ENCODE peak calls at places on chromosomes 7 and 10, in six cellular contexts. One of them, this sample, is unnamed.

GRCh38 chr7:86914468-86915054 is 144.9 kb downstream of the ELAPOR2 start:
- DNase-seq in upper lobe of right lung: no peak
- DNase-seq in hepatocyte: peak
- DNase-seq in SK-N-SH: no peak
- DNase-seq in uterus: no peak
- DNase-seq in Peyer's patch: no peak
- DNase-seq in this sample: no peak

GRCh38 chr10:62239994-62240393 is 28.6 kb downstream of the RTKN2 start:
- DNase-seq in upper lobe of right lung: no peak
- DNase-seq in hepatocyte: no peak
- DNase-seq in SK-N-SH: no peak
- DNase-seq in uterus: no peak
- DNase-seq in Peyer's patch: no peak
- DNase-seq in this sample: no peak

GRCh38 chr10:77907900-77908717 is 18.4 kb downstream of the DLG5 start:
- DNase-seq in upper lobe of right lung: no peak
- DNase-seq in hepatocyte: no peak
- DNase-seq in SK-N-SH: no peak
- DNase-seq in uterus: no peak
- DNase-seq in Peyer's patch: no peak
- DNase-seq in this sample: no peak

GRCh38 chr10:105973252-105973877 is 1191.1 kb downstream of the SORCS1 start:
- DNase-seq in upper lobe of right lung: no peak
- DNase-seq in hepatocyte: no peak
- DNase-seq in SK-N-SH: peak
- DNase-seq in uterus: no peak
- DNase-seq in Peyer's patch: no peak
- DNase-seq in this sample: no peak

GRCh38 chr10:88343761-88344484 is 239.2 kb downstream of the RNLS start:
- DNase-seq in upper lobe of right lung: no peak
- DNase-seq in hepatocyte: no peak
- DNase-seq in SK-N-SH: peak
- DNase-seq in uterus: no peak
- DNase-seq in Peyer's patch: no peak
- DNase-seq in this sample: no peak

GRCh38 chr7:95501261-95501816 is 15.6 kb downstream of the ASB4 start:
- DNase-seq in upper lobe of right lung: no peak
- DNase-seq in hepatocyte: no peak
- DNase-seq in SK-N-SH: no peak
- DNase-seq in uterus: no peak
- DNase-seq in Peyer's patch: no peak
- DNase-seq in this sample: no peak

GRCh38 chr10:108362956-108363355 is 1198.5 kb upstream of the SORCS1 start:
- DNase-seq in upper lobe of right lung: no peak
- DNase-seq in hepatocyte: no peak
- DNase-seq in SK-N-SH: no peak
- DNase-seq in uterus: no peak
- DNase-seq in Peyer's patch: no peak
- DNase-seq in this sample: no peak

GRCh38 chr7:25216837-25217236 is 11.4 kb downstream of the NPVF start:
- DNase-seq in upper lobe of right lung: no peak
- DNase-seq in hepatocyte: peak
- DNase-seq in SK-N-SH: peak
- DNase-seq in uterus: no peak
- DNase-seq in Peyer's patch: no peak
- DNase-seq in this sample: no peak

GRCh38 chr10:103979530-103979929 is 12.6 kb downstream of the SLK start:
- DNase-seq in upper lobe of right lung: no peak
- DNase-seq in hepatocyte: no peak
- DNase-seq in SK-N-SH: no peak
- DNase-seq in uterus: no peak
- DNase-seq in Peyer's patch: no peak
- DNase-seq in this sample: no peak

GRCh38 chr10:132848306-132848705 is 62.4 kb upstream of the NKX6-2 start:
- DNase-seq in upper lobe of right lung: peak
- DNase-seq in hepatocyte: peak
- DNase-seq in SK-N-SH: peak
- DNase-seq in uterus: no peak
- DNase-seq in Peyer's patch: peak
- DNase-seq in this sample: no peak

GRCh38 chr10:64101611-64102263 is 580.5 kb downstream of the REEP3 start:
- DNase-seq in upper lobe of right lung: no peak
- DNase-seq in hepatocyte: peak
- DNase-seq in SK-N-SH: no peak
- DNase-seq in uterus: no peak
- DNase-seq in Peyer's patch: no peak
- DNase-seq in this sample: no peak

GRCh38 chr10:29140991-29141390 is 147.9 kb upstream of the LYZL1 start:
- DNase-seq in upper lobe of right lung: no peak
- DNase-seq in hepatocyte: no peak
- DNase-seq in SK-N-SH: no peak
- DNase-seq in uterus: no peak
- DNase-seq in Peyer's patch: no peak
- DNase-seq in this sample: no peak

GRCh38 chr7:82445226-82445625 is 1.6 kb upstream of the CACNA2D1 start:
- DNase-seq in upper lobe of right lung: no peak
- DNase-seq in hepatocyte: no peak
- DNase-seq in SK-N-SH: no peak
- DNase-seq in uterus: no peak
- DNase-seq in Peyer's patch: no peak
- DNase-seq in this sample: no peak

GRCh38 chr7:926061-927030 is 28.1 kb downstream of the ADAP1 start:
- DNase-seq in upper lobe of right lung: peak
- DNase-seq in hepatocyte: peak
- DNase-seq in SK-N-SH: no peak
- DNase-seq in uterus: no peak
- DNase-seq in Peyer's patch: peak
- DNase-seq in this sample: no peak

GRCh38 chr7:51772131-51772530 is 455.5 kb upstream of the COBL start:
- DNase-seq in upper lobe of right lung: no peak
- DNase-seq in hepatocyte: no peak
- DNase-seq in SK-N-SH: no peak
- DNase-seq in uterus: no peak
- DNase-seq in Peyer's patch: no peak
- DNase-seq in this sample: no peak

GRCh38 chr10:78634835-78635234 is 433.9 kb upstream of the ZMIZ1 start:
- DNase-seq in upper lobe of right lung: no peak
- DNase-seq in hepatocyte: peak
- DNase-seq in SK-N-SH: no peak
- DNase-seq in uterus: no peak
- DNase-seq in Peyer's patch: no peak
- DNase-seq in this sample: no peak

GRCh38 chr10:88107698-88108097 is 244.3 kb downstream of the PTEN start:
- DNase-seq in upper lobe of right lung: no peak
- DNase-seq in hepatocyte: no peak
- DNase-seq in SK-N-SH: no peak
- DNase-seq in uterus: no peak
- DNase-seq in Peyer's patch: no peak
- DNase-seq in this sample: no peak

GRCh38 chr10:95279042-95279820 is 11.6 kb downstream of the PDLIM1 start:
- DNase-seq in upper lobe of right lung: no peak
- DNase-seq in hepatocyte: no peak
- DNase-seq in SK-N-SH: no peak
- DNase-seq in uterus: no peak
- DNase-seq in Peyer's patch: no peak
- DNase-seq in this sample: no peak

GRCh38 chr7:110204527-110204926 is 886.4 kb upstream of the LRRN3 start:
- DNase-seq in upper lobe of right lung: no peak
- DNase-seq in hepatocyte: peak
- DNase-seq in SK-N-SH: no peak
- DNase-seq in uterus: no peak
- DNase-seq in Peyer's patch: no peak
- DNase-seq in this sample: no peak

GRCh38 chr7:79936281-79936983 is 198.2 kb upstream of the GNAI1 start:
- DNase-seq in upper lobe of right lung: no peak
- DNase-seq in hepatocyte: no peak
- DNase-seq in SK-N-SH: no peak
- DNase-seq in uterus: no peak
- DNase-seq in Peyer's patch: no peak
- DNase-seq in this sample: no peak

GRCh38 chr10:121183241-121183640 is 332.1 kb downstream of the WDR11 start:
- DNase-seq in upper lobe of right lung: no peak
- DNase-seq in hepatocyte: no peak
- DNase-seq in SK-N-SH: no peak
- DNase-seq in uterus: no peak
- DNase-seq in Peyer's patch: no peak
- DNase-seq in this sample: no peak

GRCh38 chr10:124249812-124250432 is 156.5 kb upstream of the CHST15 start:
- DNase-seq in upper lobe of right lung: no peak
- DNase-seq in hepatocyte: no peak
- DNase-seq in SK-N-SH: no peak
- DNase-seq in uterus: no peak
- DNase-seq in Peyer's patch: no peak
- DNase-seq in this sample: peak

GRCh38 chr10:79943871-79944270 is 5.0 kb downstream of the SFTPD start:
- DNase-seq in upper lobe of right lung: no peak
- DNase-seq in hepatocyte: no peak
- DNase-seq in SK-N-SH: no peak
- DNase-seq in uterus: no peak
- DNase-seq in Peyer's patch: no peak
- DNase-seq in this sample: no peak

GRCh38 chr7:22563115-22563514 is 63.1 kb upstream of the STEAP1B start:
- DNase-seq in upper lobe of right lung: no peak
- DNase-seq in hepatocyte: peak
- DNase-seq in SK-N-SH: no peak
- DNase-seq in uterus: no peak
- DNase-seq in Peyer's patch: no peak
- DNase-seq in this sample: no peak
- H3K27ac ChIP-seq in upper lobe of right lung: peak
- H3K27ac ChIP-seq in hepatocyte: peak
- H3K27ac ChIP-seq in SK-N-SH: peak
- H3K27ac ChIP-seq in uterus: no peak
- H3K27ac ChIP-seq in Peyer's patch: no peak
- H3K27ac ChIP-seq in this sample: no peak

DNA sequence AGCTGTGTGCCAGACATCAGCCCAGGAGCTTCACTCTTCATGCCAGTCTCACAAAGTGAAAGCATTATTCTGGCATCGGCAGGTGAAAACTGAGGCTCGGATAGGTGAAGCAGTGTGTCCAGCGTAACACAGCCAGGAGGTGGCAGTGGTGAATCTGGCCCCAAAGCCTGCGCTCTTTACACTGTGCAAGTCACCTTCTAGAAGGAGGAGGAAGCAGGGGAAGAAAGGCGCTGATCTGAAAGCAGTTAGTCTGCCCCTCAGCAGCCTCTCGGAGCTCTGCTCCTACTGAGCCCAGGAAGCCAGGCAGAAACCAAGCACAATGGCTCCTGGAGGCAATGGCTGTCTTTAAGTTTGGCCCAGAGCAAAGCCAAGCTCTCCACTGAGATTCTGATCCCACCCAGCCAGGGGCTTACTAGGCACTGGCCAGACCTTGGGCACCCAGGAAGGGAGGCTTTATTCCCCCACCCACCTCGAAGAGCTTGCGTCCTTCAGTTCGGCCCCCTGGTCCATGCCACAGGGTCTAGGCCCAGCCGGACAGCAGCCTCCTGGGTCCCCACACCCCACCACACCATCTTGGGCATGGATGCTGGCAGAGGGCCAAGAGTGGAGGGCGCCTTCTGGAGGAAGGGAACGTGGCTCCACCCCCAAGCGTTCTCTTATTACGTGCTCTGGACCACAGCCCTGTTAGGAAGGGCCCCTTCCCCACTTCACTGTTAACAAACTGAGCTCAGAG is 104.5 kb downstream of the GRID1 start:
- DNase-seq in upper lobe of right lung: peak
- DNase-seq in hepatocyte: peak
- DNase-seq in SK-N-SH: no peak
- DNase-seq in uterus: no peak
- DNase-seq in Peyer's patch: peak
- DNase-seq in this sample: peak
- TF ChIP-seq CTCF in upper lobe of right lung: peak
- TF ChIP-seq CTCF in hepatocyte: peak
- TF ChIP-seq CTCF in SK-N-SH: no peak
- TF ChIP-seq CTCF in uterus: no peak
- TF ChIP-seq CTCF in Peyer's patch: no peak
- TF ChIP-seq CTCF in this sample: no peak

GRCh38 chr7:114418117-114418516 is 3.5 kb downstream of the FOXP2 start:
- DNase-seq in upper lobe of right lung: no peak
- DNase-seq in hepatocyte: no peak
- DNase-seq in SK-N-SH: no peak
- DNase-seq in uterus: no peak
- DNase-seq in Peyer's patch: no peak
- DNase-seq in this sample: no peak
- H3K4me3 ChIP-seq in upper lobe of right lung: no peak
- H3K4me3 ChIP-seq in hepatocyte: no peak
- H3K4me3 ChIP-seq in SK-N-SH: no peak
- H3K4me3 ChIP-seq in uterus: peak
- H3K4me3 ChIP-seq in Peyer's patch: peak
- H3K4me3 ChIP-seq in this sample: no peak

GRCh38 chr10:13684252-13684791 is 97.6 kb downstream of the PRPF18 start:
- DNase-seq in upper lobe of right lung: peak
- DNase-seq in hepatocyte: no peak
- DNase-seq in SK-N-SH: no peak
- DNase-seq in uterus: peak
- DNase-seq in Peyer's patch: no peak
- DNase-seq in this sample: peak
- H3K27ac ChIP-seq in upper lobe of right lung: peak
- H3K27ac ChIP-seq in hepatocyte: peak
- H3K27ac ChIP-seq in SK-N-SH: peak
- H3K27ac ChIP-seq in uterus: peak
- H3K27ac ChIP-seq in Peyer's patch: peak
- H3K27ac ChIP-seq in this sample: peak

DNA sequence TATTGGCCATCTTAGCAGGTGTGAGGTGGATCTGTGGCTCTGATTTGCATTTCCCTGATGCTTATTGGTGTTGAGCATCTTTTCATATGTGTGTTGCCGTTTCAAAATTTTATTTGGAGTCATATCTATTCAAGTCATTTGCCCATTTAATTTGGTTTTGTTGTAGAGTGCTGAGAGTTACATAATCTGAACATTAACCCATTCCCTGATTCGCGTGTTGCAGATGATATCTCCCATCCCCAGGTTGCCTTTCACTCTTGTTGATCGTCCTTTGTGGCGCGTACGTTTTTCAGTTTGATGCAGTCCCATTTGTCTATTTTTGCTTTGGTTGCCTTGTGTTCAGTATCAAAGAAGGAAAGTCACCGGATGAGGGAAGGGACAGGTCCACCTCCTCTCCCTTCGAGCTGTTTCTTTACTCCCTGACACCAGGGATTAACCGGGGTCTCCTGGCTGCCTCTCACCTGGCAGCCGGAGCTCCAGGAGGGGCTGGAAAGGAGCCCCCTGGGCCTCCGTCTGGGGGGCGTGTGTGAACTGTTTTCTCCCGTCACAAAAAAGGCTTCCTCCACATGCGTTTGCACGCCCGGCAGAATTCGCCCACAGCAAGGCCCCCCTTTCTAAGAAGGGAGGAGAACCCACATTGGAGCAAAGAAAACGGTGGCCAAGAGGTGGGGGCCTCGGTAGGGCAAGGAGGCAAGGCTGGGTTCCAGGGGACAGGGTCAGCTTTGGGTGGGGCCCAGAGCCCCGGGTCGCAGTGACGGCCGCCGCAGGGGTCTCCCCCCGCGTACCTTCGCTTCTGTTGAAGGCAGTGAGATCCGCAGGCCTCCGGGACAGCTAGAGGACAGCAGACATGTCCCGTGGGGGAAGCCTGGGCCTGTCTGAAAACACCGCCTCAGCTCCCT is 8.3 kb downstream of the MNX1 start:
- DNase-seq in upper lobe of right lung: peak
- DNase-seq in hepatocyte: no peak
- DNase-seq in SK-N-SH: peak
- DNase-seq in uterus: no peak
- DNase-seq in Peyer's patch: no peak
- DNase-seq in this sample: peak
- TF ChIP-seq CTCF in upper lobe of right lung: no peak
- TF ChIP-seq CTCF in hepatocyte: no peak
- TF ChIP-seq CTCF in SK-N-SH: no peak
- TF ChIP-seq CTCF in uterus: no peak
- TF ChIP-seq CTCF in Peyer's patch: no peak
- TF ChIP-seq CTCF in this sample: no peak

This sample was measured in coronary artery.